ENCODE peak calls at places on chromosomes 11 and 22, in seven cellular contexts. R is CD4-positive, CD25-positive, alpha-beta regulatory T cell; J is T-helper 2 cell; P is tibial nerve; Z is effector CD4-positive, alpha-beta T cell; B is HFFc6; C is GM12892. I is an unnamed sample.

GRCh38 chr11:58924230-58924629 is 15.1 kb upstream of the GLYATL1 start:
- DNase-seq in C (no peak), P (no peak), J (no peak), B (no peak), Z (no peak), R (no peak), I (no peak)

GRCh38 chr22:30885591-30885990 is 83.0 kb downstream of the MORC2 start:
- DNase-seq in B (no peak), J (no peak), P (no peak), Z (no peak), C (no peak), R (no peak), I (no peak)

GRCh38 chr22:39524089-39524752 is 3.9 kb downstream of the ATF4 start:
- DNase-seq in R (no peak), Z (no peak), C (no peak), B (no peak), J (no peak), P (no peak), I (no peak)

GRCh38 chr11:61955416-61956135 is 5.4 kb downstream of the BEST1 start:
- DNase-seq in Z (no peak), P (no peak), R (peak), B (no peak), C (no peak), J (peak), I (no peak)

GRCh38 chr11:15199693-15200092 is 85.0 kb downstream of the INSC start:
- DNase-seq in R (no peak), Z (no peak), J (no peak), B (no peak), C (no peak), P (no peak), I (no peak)

GRCh38 chr11:10322830-10323792 is 18.2 kb downstream of the ADM start:
- DNase-seq in Z (no peak), B (peak), C (no peak), R (peak), P (no peak), J (peak), I (no peak)

GRCh38 chr22:28075260-28075981 is 156.4 kb upstream of the PITPNB start:
- DNase-seq in B (peak), Z (no peak), P (peak), R (no peak), J (no peak), C (no peak), I (no peak)

GRCh38 chr11:79055866-79056632 is 384.8 kb downstream of the TENM4 start:
- DNase-seq in C (no peak), Z (no peak), J (no peak), B (peak), R (no peak), P (no peak), I (no peak)

GRCh38 chr11:22169833-22170232 is 23.1 kb upstream of the ANO5 start:
- DNase-seq in Z (no peak), R (no peak), C (no peak), P (no peak), J (no peak), B (no peak), I (no peak)

GRCh38 chr11:75720639-75721038 is 3.0 kb downstream of the MOGAT2 start:
- DNase-seq in Z (no peak), R (no peak), P (no peak), J (no peak), C (no peak), B (no peak), I (no peak)

GRCh38 chr11:62933775-62934495 is 12.8 kb upstream of the CHRM1 start:
- DNase-seq in B (no peak), R (no peak), J (no peak), Z (no peak), P (no peak), C (no peak), I (no peak)

GRCh38 chr11:7383406-7383805 is 101.9 kb upstream of the OLFML1 start:
- DNase-seq in Z (no peak), J (no peak), B (no peak), P (no peak), C (no peak), R (no peak), I (no peak)

GRCh38 chr11:8252388-8252787 is 11.3 kb downstream of the LMO1 start:
- DNase-seq in R (no peak), P (no peak), J (no peak), B (no peak), Z (no peak), C (no peak), I (no peak)

GRCh38 chr11:33402066-33402465 is 144.9 kb downstream of the HIPK3 start:
- DNase-seq in P (no peak), J (no peak), C (no peak), B (no peak), Z (no peak), R (no peak), I (no peak)

GRCh38 chr11:24234822-24235508 is 261.9 kb upstream of the LUZP2 start:
- DNase-seq in P (no peak), R (no peak), B (peak), Z (no peak), C (no peak), J (no peak), I (no peak)

GRCh38 chr22:17436382-17436951 is 67.2 kb downstream of the CECR2 start:
- DNase-seq in P (no peak), Z (no peak), R (no peak), J (no peak), C (no peak), B (no peak), I (no peak)

GRCh38 chr22:45828836-45829235 is 148.1 kb downstream of the WNT7B start:
- DNase-seq in J (no peak), P (no peak), C (no peak), R (no peak), B (no peak), Z (no peak), I (no peak)

GRCh38 chr11:96167787-96168186 is 175.2 kb downstream of the MAML2 start:
- DNase-seq in B (no peak), R (no peak), Z (no peak), C (no peak), P (no peak), J (no peak), I (no peak)

GRCh38 chr11:43735931-43736330 is 55.4 kb downstream of the HSD17B12 start:
- DNase-seq in R (no peak), P (no peak), B (peak), Z (no peak), C (no peak), J (no peak), I (no peak)

GRCh38 chr11:73597340-73597955 is 464 bp downstream of the FAM168A start:
- DNase-seq in J (peak), R (no peak), B (no peak), C (no peak), Z (no peak), P (no peak), I (no peak)

GRCh38 chr11:104997288-104997687 is 25.7 kb downstream of the CASP5 start:
- DNase-seq in J (no peak), B (no peak), P (no peak), R (no peak), Z (no peak), C (no peak), I (no peak)

GRCh38 chr11:56782167-56782847 is 33.8 kb upstream of the OR9G4 start:
- DNase-seq in Z (no peak), J (no peak), P (no peak), B (no peak), C (no peak), R (no peak), I (no peak)

GRCh38 chr11:15941206-15941770 is 415.1 kb downstream of the SOX6 start:
- DNase-seq in C (peak), Z (no peak), R (peak), B (peak), P (peak), J (peak), I (no peak)

GRCh38 chr11:118912742-118913410 is 12.8 kb downstream of the BCL9L start:
- DNase-seq in P (no peak), B (no peak), C (no peak), J (no peak), R (no peak), Z (no peak), I (peak)

GRCh38 chr11:14444441-14445189 is 55.0 kb downstream of the COPB1 start:
- DNase-seq in Z (no peak), B (no peak), J (no peak), C (no peak), P (no peak), R (no peak), I (no peak)

GRCh38 chr11:104090767-104091166 is 54.3 kb downstream of the DDI1 start:
- DNase-seq in C (no peak), R (no peak), J (no peak), P (no peak), Z (no peak), B (no peak), I (no peak)

GRCh38 chr22:31093956-31094622 is 13.0 kb downstream of the SMTN start:
- DNase-seq in C (peak), J (no peak), P (no peak), B (no peak), R (no peak), Z (no peak), I (no peak)

GRCh38 chr11:36056160-36056751 is 112.4 kb downstream of the LDLRAD3 start:
- DNase-seq in Z (no peak), J (no peak), P (no peak), C (no peak), R (no peak), B (peak), I (no peak)

GRCh38 chr11:5297671-5298070 is 4.1 kb downstream of the OR51B4 start:
- DNase-seq in J (no peak), Z (no peak), B (no peak), R (no peak), P (no peak), C (no peak), I (no peak)

GRCh38 chr11:122917311-122917710 is 34.8 kb downstream of the JHY start:
- DNase-seq in R (no peak), Z (no peak), C (no peak), P (no peak), J (no peak), B (peak), I (no peak)

GRCh38 chr11:76806131-76806530 is 23.0 kb downstream of the TSKU start:
- DNase-seq in R (no peak), P (no peak), J (no peak), Z (no peak), B (no peak), C (no peak), I (no peak)

GRCh38 chr11:32487270-32487669 is 51.9 kb upstream of the WT1 start:
- DNase-seq in R (no peak), C (no peak), J (no peak), B (no peak), Z (no peak), P (no peak), I (no peak)

GRCh38 chr11:6640985-6641701 is 14.5 kb downstream of the DCHS1 start:
- DNase-seq in P (no peak), C (no peak), B (no peak), J (no peak), R (no peak), Z (no peak), I (no peak)

GRCh38 chr22:31049815-31050420 is 31.2 kb upstream of the SMTN start:
- DNase-seq in Z (no peak), R (no peak), B (no peak), J (no peak), C (no peak), P (no peak), I (no peak)

GRCh38 chr11:74005721-74006517 is 3.0 kb downstream of the UCP3 start:
- DNase-seq in C (no peak), J (no peak), R (no peak), P (no peak), Z (no peak), B (no peak), I (no peak)

GRCh38 chr22:19885841-19886592 is 31.3 kb upstream of the GNB1L start:
- DNase-seq in B (no peak), P (no peak), Z (no peak), R (no peak), C (no peak), J (no peak), I (no peak)

GRCh38 chr11:2929511-2929879 is 275 bp upstream of the PHLDA2 start:
- DNase-seq in B (peak), P (no peak), R (no peak), C (no peak), Z (peak), J (no peak), I (peak)

GRCh38 chr11:100830978-100831732 is 144.1 kb downstream of the ARHGAP42 start:
- DNase-seq in J (no peak), P (no peak), C (no peak), Z (no peak), B (peak), R (no peak), I (no peak)

GRCh38 chr22:33666661-33667619 is 253.3 kb downstream of the LARGE1 start:
- DNase-seq in R (peak), C (no peak), J (no peak), Z (no peak), B (no peak), P (no peak), I (no peak)

GRCh38 chr11:60280412-60280811 is at the start of gene MS4A4A:
- DNase-seq in P (no peak), Z (no peak), R (no peak), C (no peak), B (no peak), J (no peak), I (no peak)